ENCODE peak calls at places on chromosomes 16 and 17, in five cellular contexts. V, Z, Y, K and G are unnamed samples.

GRCh38 chr16:48041861-48042435 is 113.8 kb downstream of the ABCC12 start:
- DNase-seq in Z (no peak), V (peak; percentile 19), K (no peak), Y (peak; percentile 13), G (no peak)

GRCh38 chr16:53085539-53086450 is 31.0 kb downstream of the CHD9 start:
- DNase-seq in V (peak; percentile 72), Y (no peak), K (peak; percentile 61), Z (no peak), G (no peak)

GRCh38 chr16:67884684-67885083 is at the start of gene NRN1L:
- DNase-seq in V (peak; percentile 83), Z (peak; percentile 75), K (peak; percentile 91), Y (no peak), G (peak; percentile 70)

GRCh38 chr16:50688867-50689266 is 4.5 kb upstream of the NOD2 start:
- DNase-seq in Z (no peak), K (no peak), Y (no peak), V (no peak), G (no peak)

GRCh38 chr17:4955091-4955490 is 4.2 kb downstream of the ENO3 start:
- DNase-seq in Y (no peak), V (no peak), Z (no peak), K (no peak), G (no peak)

GRCh38 chr17:967122-967521 is 12.5 kb downstream of the NXN start:
- DNase-seq in V (no peak), Y (no peak), K (no peak), Z (no peak), G (no peak)

GRCh38 chr17:79042421-79043190 is 18.6 kb downstream of the C1QTNF1 start:
- DNase-seq in Z (no peak), V (no peak), Y (peak; percentile 60), K (peak; percentile 62), G (no peak)

GRCh38 chr17:40552806-40553693 is 12.2 kb downstream of the CCR7 start:
- DNase-seq in Z (no peak), Y (no peak), K (no peak), V (no peak), G (no peak)

GRCh38 chr16:21083729-21084268 is 66.8 kb downstream of the DNAH3 start:
- DNase-seq in V (peak; percentile 72), Z (peak; percentile 54), Y (peak; percentile 44), K (peak; percentile 60), G (peak; percentile 27)

GRCh38 chr17:17570207-17570797 is 21.2 kb downstream of the PEMT start:
- DNase-seq in V (peak; percentile 70), Z (no peak), K (peak; percentile 28), Y (no peak), G (no peak)

GRCh38 chr16:19810817-19811731 is 73.6 kb downstream of the GPRC5B start:
- DNase-seq in Y (no peak), Z (no peak), K (peak; percentile 60), V (peak; percentile 27), G (peak; percentile 84)

GRCh38 chr17:55295411-55296170 is 30.8 kb downstream of the HLF start:
- DNase-seq in Z (peak; percentile 43), K (peak; percentile 57), Y (peak; percentile 57), V (peak; percentile 67), G (peak; percentile 11)

GRCh38 chr16:57044931-57045693 is 47.3 kb upstream of the CPNE2 start:
- DNase-seq in Y (no peak), V (no peak), Z (no peak), K (peak; percentile 25), G (no peak)

GRCh38 chr16:19858006-19858653 is 26.5 kb downstream of the GPRC5B start:
- DNase-seq in Y (no peak), Z (no peak), K (no peak), V (no peak), G (peak; percentile 77)

DNA sequence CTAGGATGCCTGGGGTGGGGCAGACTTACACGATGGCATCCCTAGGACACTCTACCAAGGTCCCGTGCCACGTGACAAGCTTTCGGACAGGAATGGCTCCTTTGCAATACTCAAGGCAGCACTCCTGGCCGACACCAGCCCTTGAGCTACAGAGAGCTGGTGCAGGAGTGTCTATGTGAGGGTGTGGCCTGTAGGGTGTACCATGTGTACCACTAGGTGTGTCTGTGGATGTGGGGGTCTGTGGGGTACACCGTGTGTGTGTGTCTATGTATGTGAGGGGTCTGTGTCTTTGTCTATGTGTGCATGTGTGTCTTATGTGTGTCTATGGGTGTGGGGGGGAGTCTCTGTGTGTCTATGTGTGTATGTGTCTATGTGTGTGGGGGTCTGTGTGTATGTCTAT is 1.9 kb upstream of the TLE7 start:
- DNase-seq in V (no peak), K (no peak), Y (no peak), Z (no peak), G (no peak)
- H3K9me3 ChIP-seq in V (peaks cover 22% of the 10 kb centered on the region), K (peaks cover 7% of the 10 kb centered on the region), Y (peaks cover 9% of the 10 kb centered on the region), Z (peaks cover 37% of the 10 kb centered on the region), G (peaks cover 36% of the 10 kb centered on the region)

DNA sequence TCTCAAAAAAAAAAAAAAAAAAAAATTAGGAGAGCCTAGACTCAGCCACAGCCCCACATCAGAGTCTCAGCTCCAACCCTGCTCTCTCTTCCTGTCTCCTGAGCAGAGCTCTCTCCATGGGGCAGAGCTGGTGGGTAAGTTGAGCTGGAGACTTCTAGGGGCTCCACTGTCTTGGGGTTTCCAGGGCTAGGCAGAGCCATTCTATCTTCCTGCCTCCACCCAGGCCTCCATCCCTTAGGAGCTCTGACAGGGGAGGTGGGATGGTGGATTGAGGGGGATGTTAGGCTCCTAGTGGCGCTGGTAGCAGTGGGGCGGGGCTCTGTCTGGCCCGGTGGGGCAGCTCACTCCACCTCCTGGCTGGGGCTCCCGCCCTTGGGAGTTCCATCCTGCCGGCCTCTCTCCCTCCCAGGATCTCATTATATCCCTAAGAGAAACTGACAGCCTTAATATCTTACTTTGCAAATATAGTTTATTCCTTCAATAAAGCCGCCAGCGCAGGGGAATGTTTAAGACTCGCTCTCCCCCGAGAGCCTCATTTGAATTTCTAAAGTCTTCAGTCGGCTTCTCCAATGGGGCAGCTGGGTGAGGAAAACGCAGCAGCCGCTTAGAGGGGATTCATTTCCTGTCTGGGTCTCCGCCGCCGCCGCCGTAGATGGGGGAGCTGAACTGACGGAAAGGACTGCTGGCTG is 19.2 kb upstream of the C1QL1 start:
- DNase-seq in Z (no peak), K (no peak), V (no peak), Y (no peak), G (no peak)
- H3K4me2 ChIP-seq in Z (peak overlapping the region; percentile 47), K (peak overlapping the region; percentile 25), V (peak overlapping the region; percentile 51), Y (no peak overlapping the region), G (peak overlapping the region; percentile 71)

GRCh38 chr16:24382929-24383328 is 126.8 kb downstream of the CACNG3 start:
- DNase-seq in Y (no peak), V (no peak), Z (peak; percentile 31), K (no peak), G (no peak)

GRCh38 chr16:24378999-24379398 is 122.9 kb downstream of the CACNG3 start:
- DNase-seq in Y (no peak), Z (no peak), K (no peak), V (no peak), G (no peak)

DNA sequence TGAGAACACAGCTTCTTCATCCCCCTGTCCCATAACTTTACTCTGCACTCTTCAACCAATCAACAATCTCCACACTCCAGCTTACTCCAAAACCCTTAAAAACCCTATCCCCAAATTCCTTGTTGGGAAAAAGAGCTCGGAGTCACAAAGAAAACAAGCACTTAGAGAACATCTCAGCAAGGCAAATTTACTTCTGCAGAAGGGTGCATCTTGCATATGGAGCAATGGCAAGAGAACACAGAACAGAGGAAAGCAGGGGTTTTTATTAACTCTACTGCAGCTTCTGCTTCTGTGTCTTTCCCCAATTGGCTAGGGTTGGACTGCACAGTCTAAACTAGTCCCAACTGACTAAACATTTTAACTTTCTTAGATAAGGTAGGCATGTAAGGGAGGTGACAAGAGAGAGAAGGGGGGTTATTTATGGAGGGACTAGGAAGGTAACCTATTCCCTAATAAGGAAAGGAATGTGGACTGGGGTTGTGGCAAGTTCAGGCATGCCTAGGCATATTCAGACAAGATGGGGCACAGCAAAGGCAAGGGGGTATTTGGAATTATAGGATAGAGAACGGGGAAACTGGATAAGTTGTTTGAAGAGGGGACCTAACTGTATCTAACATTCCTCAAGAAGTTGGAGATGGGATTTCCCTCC is 125.5 kb downstream of the CACNG3 start:
- DNase-seq in Y (no peak), Z (no peak), V (peak; percentile 10), K (no peak), G (no peak)
- H3K9me3 ChIP-seq in Y (no peaks in the 10 kb centered on the region), Z (peaks cover 16% of the 10 kb centered on the region), V (no peaks in the 10 kb centered on the region), K (no peaks in the 10 kb centered on the region), G (no peaks in the 10 kb centered on the region)

GRCh38 chr17:38354466-38354865 is 2.8 kb downstream of the SOCS7 start:
- DNase-seq in K (no peak), V (no peak), Y (no peak), Z (no peak), G (no peak)

GRCh38 chr17:38357488-38358123 is 6.0 kb downstream of the SOCS7 start:
- DNase-seq in Z (no peak), K (no peak), Y (no peak), V (no peak), G (no peak)

GRCh38 chr17:38353668-38354067 is 2.0 kb downstream of the SOCS7 start:
- DNase-seq in Z (no peak), K (no peak), Y (no peak), V (no peak), G (no peak)

GRCh38 chr17:38353084-38353604 is 1.5 kb downstream of the SOCS7 start:
- DNase-seq in Z (no peak), V (no peak), K (peak; percentile 12), Y (no peak), G (no peak)

DNA sequence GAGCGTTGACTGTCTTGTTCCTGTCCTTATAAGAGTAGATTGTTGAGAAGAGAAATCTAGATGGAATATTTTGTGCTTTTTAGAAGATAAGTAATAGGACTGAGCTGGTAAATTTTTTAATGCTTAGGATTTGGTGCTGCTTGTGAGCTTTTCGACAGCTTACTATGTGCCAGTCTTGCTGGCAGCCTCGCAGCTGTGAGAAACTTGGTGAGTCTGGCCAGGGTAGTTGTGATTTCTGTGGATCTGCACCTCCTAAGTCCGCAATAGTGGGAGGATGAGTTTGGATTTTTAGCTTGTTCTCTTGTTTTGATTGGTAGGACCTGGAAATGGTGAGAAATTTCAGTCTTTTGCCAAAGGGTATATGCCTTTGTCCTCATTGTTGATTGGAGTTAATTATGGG is 3.6 kb downstream of the SOCS7 start:
- DNase-seq in Y (no peak), K (no peak), Z (no peak), V (no peak), G (no peak)
- H3K4me2 ChIP-seq in Y (no peak overlapping the region), K (no peak overlapping the region), Z (no peak overlapping the region), V (peak overlapping the region; percentile 98), G (no peak overlapping the region)

GRCh38 chr16:10343124-10343760 is 42.6 kb upstream of the ATF7IP2 start:
- DNase-seq in Z (no peak), V (peak; percentile 25), Y (peak; percentile 19), K (no peak), G (no peak)
- H3K9me3 ChIP-seq in Z (peaks cover 14% of the 10 kb centered on the region), V (peaks cover 8% of the 10 kb centered on the region), Y (peaks cover 12% of the 10 kb centered on the region), K (no peaks in the 10 kb centered on the region), G (peaks cover 3% of the 10 kb centered on the region)